ENCODE peak calls at places on chromosomes 4 and X, in nine cellular contexts. Q is tibial artery, K is lower leg skin, D is Peyer's patch, L is SK-N-SH, I is cardiac muscle cell, U is fibroblast of lung, Y is upper lobe of left lung, R is MM.1S. N is an unnamed sample.

GRCh38 chr4:54872246-54872645 is 214.5 kb downstream of the KIT start:
- DNase-seq in U (no peak), Y (no peak), I (peak; percentile 7), L (no peak), D (no peak), K (no peak), R (no peak), Q (no peak), N (no peak)

GRCh38 chr4:121030711-121031110 is 41.6 kb downstream of the NDNF start:
- DNase-seq in Q (no peak), L (no peak), U (no peak), I (no peak), R (no peak), K (no peak), Y (no peak), D (no peak), N (no peak)

GRCh38 chr4:100517864-100518341 is at the start of gene EMCN:
- DNase-seq in L (no peak), R (no peak), K (no peak), Y (no peak), I (peak; percentile 60), U (no peak), Q (no peak), D (no peak), N (no peak)

GRCh38 chr4:143549924-143550323 is 36.4 kb downstream of the SMARCA5 start:
- DNase-seq in R (no peak), L (no peak), Y (no peak), I (no peak), Q (no peak), U (no peak), D (no peak), K (no peak), N (no peak)

GRCh38 chrX:51893931-51894696 is 691 bp downstream of the MAGED1 start:
- DNase-seq in Y (no peak), R (peak; percentile 6), Q (peak; percentile 65), L (peak; percentile 52), K (no peak), U (peak; percentile 47), D (no peak), I (peak; percentile 61), N (no peak)

GRCh38 chr4:144989306-144989705 is 108.7 kb downstream of the ANAPC10 start:
- DNase-seq in R (no peak), K (no peak), U (no peak), Q (no peak), I (no peak), L (no peak), Y (no peak), D (no peak), N (no peak)

GRCh38 chrX:123871309-123871708 is 11.5 kb downstream of the XIAP start:
- DNase-seq in D (no peak), K (no peak), L (no peak), Y (no peak), Q (no peak), U (no peak), R (no peak), I (no peak), N (no peak)

GRCh38 chrX:70034646-70035045 is 15.1 kb downstream of the AWAT2 start:
- DNase-seq in L (no peak), Q (no peak), Y (no peak), K (no peak), I (no peak), D (no peak), U (no peak), R (no peak), N (no peak)

GRCh38 chr4:37685726-37686372 is 327 bp downstream of the RELL1 start:
- DNase-seq in L (peak; percentile 76), Q (peak; percentile 80), R (peak; percentile 54), U (peak; percentile 41), I (peak; percentile 46), Y (no peak), K (no peak), D (peak; percentile 80), N (no peak)

GRCh38 chr4:128350449-128351045 is 62.9 kb upstream of the PGRMC2 start:
- DNase-seq in U (no peak), Q (no peak), L (no peak), Y (peak; percentile 16), R (no peak), D (no peak), K (no peak), I (no peak), N (no peak)

GRCh38 chr4:105374071-105374470 is 99.8 kb downstream of the PPA2 start:
- DNase-seq in I (no peak), Q (no peak), D (no peak), Y (no peak), L (no peak), R (no peak), K (no peak), U (no peak), N (no peak)

GRCh38 chr4:6028168-6028567 is 9.9 kb upstream of the C4orf50 start:
- DNase-seq in Y (no peak), D (no peak), R (no peak), U (no peak), K (no peak), I (no peak), L (no peak), Q (no peak), N (no peak)

GRCh38 chr4:6779667-6780565 is 2.6 kb upstream of the KIAA0232 start:
- DNase-seq in D (peak; percentile 51), R (no peak), K (peak; percentile 78), Y (no peak), Q (no peak), U (peak; percentile 59), L (no peak), I (peak; percentile 58), N (no peak)

GRCh38 chrX:11111947-11112346 is 815 bp downstream of the HCCS start:
- DNase-seq in L (no peak), Y (no peak), K (no peak), Q (no peak), I (no peak), R (peak; percentile 14), D (no peak), U (no peak), N (no peak)

GRCh38 chrX:11109968-11110367 is 1.2 kb upstream of the HCCS start:
- DNase-seq in Q (no peak), I (no peak), U (no peak), K (no peak), Y (no peak), D (no peak), L (no peak), R (no peak), N (no peak)

GRCh38 chrX:11108253-11108941 is 2.7 kb upstream of the HCCS start:
- DNase-seq in K (no peak), R (no peak), D (no peak), I (no peak), L (no peak), Y (no peak), Q (no peak), U (no peak), N (no peak)

GRCh38 chrX:11113731-11114130 is 2.6 kb downstream of the HCCS start:
- DNase-seq in K (no peak), I (no peak), Y (no peak), U (no peak), R (peak; percentile 44), D (no peak), Q (no peak), L (no peak), N (no peak)

DNA sequence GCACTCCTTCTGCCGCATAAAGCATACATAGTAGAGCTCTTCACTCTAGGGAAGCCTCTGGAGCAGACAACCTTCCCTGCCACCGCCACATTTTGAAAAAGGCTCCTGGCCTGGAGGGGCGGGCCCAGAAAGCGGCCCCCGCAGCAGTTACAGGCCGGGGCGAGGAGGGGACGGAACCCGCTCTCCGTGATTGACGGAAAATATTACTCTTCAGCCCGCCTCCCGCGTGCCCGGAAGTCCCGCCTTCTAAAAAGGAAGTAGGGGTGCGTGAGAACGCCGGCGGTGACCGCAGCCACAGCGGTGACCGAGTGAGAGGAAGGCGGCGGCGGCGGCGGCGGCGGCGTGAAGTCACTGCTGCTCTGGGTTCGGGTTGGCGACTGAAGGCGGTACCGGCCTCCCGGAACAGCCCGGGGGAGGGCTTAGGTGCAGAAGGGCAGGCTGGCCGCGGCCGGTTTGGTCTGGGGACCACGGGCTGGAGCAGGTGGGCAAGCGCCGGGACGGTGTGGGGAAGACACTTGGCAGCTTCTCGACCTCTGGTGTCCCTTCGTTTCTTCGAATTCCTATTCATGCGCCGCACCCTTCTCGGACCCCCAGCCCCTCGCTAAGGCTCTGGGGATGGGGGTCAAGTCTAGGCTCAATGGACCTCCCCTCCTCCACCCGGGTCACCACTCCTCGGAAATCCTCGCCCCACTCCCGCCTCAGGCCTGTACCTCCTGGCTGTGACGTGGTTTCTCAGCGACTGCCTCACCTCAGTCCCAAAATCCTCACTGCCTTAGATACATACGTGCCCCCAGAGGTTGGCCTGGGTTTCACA is at the start of gene HCCS:
- DNase-seq in K (peak; percentile 95), L (peak; percentile 91), U (peak; percentile 75), D (peak; percentile 92), Q (peak; percentile 92), I (peak; percentile 84), Y (peak; percentile 92), R (peak; percentile 85), N (peak; percentile 52)
- TF ChIP-seq CTCF in K (no peak), L (peak; percentile 30), U (no peak), D (no peak), Q (no peak), I (no peak), Y (no peak), R (no peak), N (no peak)

DNA sequence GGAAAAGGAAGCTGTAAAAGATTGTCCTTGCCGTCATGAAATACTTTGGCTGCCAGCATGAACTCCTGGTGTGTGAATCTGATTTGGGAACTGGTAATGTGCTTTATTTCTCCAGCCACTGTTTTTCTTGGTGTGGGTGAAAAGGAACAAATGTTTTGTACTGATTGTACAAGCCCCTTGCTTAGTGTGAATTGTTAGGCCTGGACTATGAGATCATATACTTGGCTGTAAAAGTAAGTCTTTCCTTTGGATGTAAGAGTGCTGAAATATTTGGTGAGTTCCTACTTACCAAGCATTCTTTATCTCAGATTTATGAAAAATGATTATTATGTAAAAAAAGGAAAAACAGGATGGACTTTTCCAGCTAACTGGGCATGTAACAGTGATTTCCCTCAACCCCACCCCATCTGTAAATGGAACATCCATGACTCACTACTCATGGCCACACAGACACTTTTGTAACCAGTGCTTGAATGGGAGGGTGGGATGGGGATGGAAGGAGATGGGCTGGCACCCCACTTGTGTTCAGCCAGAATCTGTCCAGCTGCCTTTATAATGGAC is 6.3 kb downstream of the FNIP2 start:
- DNase-seq in D (no peak), I (peak; percentile 80), R (no peak), L (no peak), K (no peak), Y (no peak), U (peak; percentile 78), Q (no peak), N (no peak)
- H3K4me3 ChIP-seq in D (no peak overlapping the region), I (no peak overlapping the region), R (no peak overlapping the region), L (no peak overlapping the region), K (no peak overlapping the region), Y (no peak overlapping the region), U (no peak overlapping the region), Q (no peak overlapping the region), N (no peak overlapping the region)

GRCh38 chrX:112512509-112512908 is 167.2 kb downstream of the LHFPL1 start:
- DNase-seq in U (no peak), K (no peak), L (no peak), I (no peak), D (no peak), Q (no peak), R (no peak), Y (no peak), N (no peak)
- TF ChIP-seq CTCF in U (no peak), K (no peak), L (peak; percentile 29), I (no peak), D (no peak), Q (no peak), R (no peak), Y (no peak), N (no peak)

GRCh38 chrX:153321381-153322105 is at the start of gene PNMA6F:
- DNase-seq in K (no peak), L (no peak), I (no peak), Y (peak; percentile 50), U (no peak), Q (no peak), R (no peak), D (peak; percentile 32), N (no peak)
- H3K4me3 ChIP-seq in K (no peak within 1 kb of the TSS), L (no peak within 1 kb of the TSS), I (no peak within 1 kb of the TSS), Y (no peak within 1 kb of the TSS), U (no peak within 1 kb of the TSS), Q (no peak within 1 kb of the TSS), R (no peak within 1 kb of the TSS), D (no peak within 1 kb of the TSS), N (no peak within 1 kb of the TSS)

N was measured in GM12864.